ENCODE peak calls at places on chromosome 21, in five cellular contexts. One of them, this sample, is unnamed. For H3K27me3, the result is how much of the 10 kb centered on the place peaks cover.

GRCh38 chr21:45862544-45863207 is 118.9 kb upstream of the COL6A1 start:
- DNase-seq in ovary: no peak
- DNase-seq in adipocyte: no peak
- DNase-seq in ascending aorta: no peak
- DNase-seq in upper lobe of left lung: no peak
- DNase-seq in this sample: no peak

GRCh38 chr21:27300770-27301169 is 333.9 kb upstream of the ADAMTS5 start:
- DNase-seq in ovary: no peak
- DNase-seq in adipocyte: peak
- DNase-seq in ascending aorta: no peak
- DNase-seq in upper lobe of left lung: no peak
- DNase-seq in this sample: no peak

GRCh38 chr21:38913120-38913975 is 107.6 kb downstream of the ETS2 start:
- DNase-seq in ovary: peak
- DNase-seq in adipocyte: peak
- DNase-seq in ascending aorta: peak
- DNase-seq in upper lobe of left lung: peak
- DNase-seq in this sample: peak

GRCh38 chr21:16305686-16306085 is 575.9 kb downstream of the USP25 start:
- DNase-seq in ovary: peak
- DNase-seq in adipocyte: no peak
- DNase-seq in ascending aorta: no peak
- DNase-seq in upper lobe of left lung: no peak
- DNase-seq in this sample: no peak

GRCh38 chr21:44253832-44254700 is 7.6 kb downstream of the DNMT3L start:
- DNase-seq in ovary: peak
- DNase-seq in adipocyte: no peak
- DNase-seq in ascending aorta: peak
- DNase-seq in upper lobe of left lung: no peak
- DNase-seq in this sample: no peak

GRCh38 chr21:26093094-26093493 is 77.5 kb downstream of the APP start:
- DNase-seq in ovary: no peak
- DNase-seq in adipocyte: no peak
- DNase-seq in ascending aorta: no peak
- DNase-seq in upper lobe of left lung: no peak
- DNase-seq in this sample: no peak

GRCh38 chr21:32569261-32570230 is 15.8 kb downstream of the TCP10L start:
- DNase-seq in ovary: peak
- DNase-seq in adipocyte: peak
- DNase-seq in ascending aorta: peak
- DNase-seq in upper lobe of left lung: peak
- DNase-seq in this sample: no peak

GRCh38 chr21:25513810-25514209 is 93.5 kb downstream of the MRPL39 start:
- DNase-seq in ovary: no peak
- DNase-seq in adipocyte: no peak
- DNase-seq in ascending aorta: no peak
- DNase-seq in upper lobe of left lung: no peak
- DNase-seq in this sample: no peak

GRCh38 chr21:42661688-42662429 is 8.4 kb downstream of the PDE9A start:
- DNase-seq in ovary: no peak
- DNase-seq in adipocyte: no peak
- DNase-seq in ascending aorta: no peak
- DNase-seq in upper lobe of left lung: no peak
- DNase-seq in this sample: no peak

GRCh38 chr21:42659416-42660117 is 6.1 kb downstream of the PDE9A start:
- DNase-seq in ovary: no peak
- DNase-seq in adipocyte: no peak
- DNase-seq in ascending aorta: no peak
- DNase-seq in upper lobe of left lung: no peak
- DNase-seq in this sample: no peak

GRCh38 chr21:42657676-42658319 is 4.4 kb downstream of the PDE9A start:
- DNase-seq in ovary: no peak
- DNase-seq in adipocyte: no peak
- DNase-seq in ascending aorta: no peak
- DNase-seq in upper lobe of left lung: no peak
- DNase-seq in this sample: no peak

GRCh38 chr21:42658320-42659105 is 5.1 kb downstream of the PDE9A start:
- DNase-seq in ovary: no peak
- DNase-seq in adipocyte: no peak
- DNase-seq in ascending aorta: no peak
- DNase-seq in upper lobe of left lung: no peak
- DNase-seq in this sample: no peak

DNA sequence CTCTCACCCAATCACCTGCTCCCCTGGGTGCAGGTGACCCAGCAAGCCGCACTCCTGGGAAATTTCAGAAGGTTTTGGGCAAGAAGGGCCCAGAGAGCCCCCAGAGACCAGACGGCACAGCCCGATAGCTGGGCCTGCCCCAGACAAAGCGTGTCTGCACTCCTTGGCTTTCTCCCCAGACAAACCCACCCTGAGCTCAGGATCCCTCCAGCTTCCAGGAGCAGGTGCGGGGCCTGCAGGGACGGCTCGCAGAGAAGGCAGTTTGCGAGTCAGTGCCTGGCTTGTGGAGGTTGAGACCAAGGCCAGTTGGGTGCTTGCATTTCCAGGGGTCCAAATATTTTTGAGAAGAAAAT is 6.7 kb downstream of the PDE9A start:
- DNase-seq in ovary: no peak
- DNase-seq in adipocyte: no peak
- DNase-seq in ascending aorta: no peak
- DNase-seq in upper lobe of left lung: no peak
- DNase-seq in this sample: no peak
- H3K27me3 ChIP-seq in ovary: under half
- H3K27me3 ChIP-seq in adipocyte: half or more
- H3K27me3 ChIP-seq in ascending aorta: under half
- H3K27me3 ChIP-seq in upper lobe of left lung: under half
- H3K27me3 ChIP-seq in this sample: under half

DNA sequence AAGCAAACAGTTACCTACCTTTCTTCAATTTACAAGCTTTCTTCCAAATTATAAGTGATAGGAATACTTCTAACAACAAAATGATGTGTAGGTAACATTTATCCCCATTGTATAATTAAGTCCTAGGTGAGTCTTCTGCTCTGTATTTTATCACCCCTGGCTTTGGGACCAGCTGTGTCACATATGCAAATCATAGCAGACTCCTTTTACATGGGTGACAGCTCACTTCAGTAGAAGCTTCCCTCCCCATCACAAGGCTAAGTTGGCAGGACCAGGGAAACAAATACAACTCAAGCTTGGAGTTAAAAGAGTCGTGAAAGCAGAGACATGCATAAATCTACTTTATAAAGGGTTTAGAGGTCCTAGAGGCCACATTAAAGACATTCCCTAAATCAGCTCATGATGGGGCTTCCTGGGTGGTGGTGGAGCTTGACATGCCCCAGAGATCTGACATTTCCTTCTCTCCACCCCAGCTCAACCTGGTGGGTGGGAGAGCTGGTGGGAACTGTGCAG is 121.2 kb upstream of the RUNX1 start:
- DNase-seq in ovary: no peak
- DNase-seq in adipocyte: no peak
- DNase-seq in ascending aorta: no peak
- DNase-seq in upper lobe of left lung: no peak
- DNase-seq in this sample: no peak
- H3K27me3 ChIP-seq in ovary: under half
- H3K27me3 ChIP-seq in adipocyte: under half
- H3K27me3 ChIP-seq in ascending aorta: under half
- H3K27me3 ChIP-seq in upper lobe of left lung: under half
- H3K27me3 ChIP-seq in this sample: under half

DNA sequence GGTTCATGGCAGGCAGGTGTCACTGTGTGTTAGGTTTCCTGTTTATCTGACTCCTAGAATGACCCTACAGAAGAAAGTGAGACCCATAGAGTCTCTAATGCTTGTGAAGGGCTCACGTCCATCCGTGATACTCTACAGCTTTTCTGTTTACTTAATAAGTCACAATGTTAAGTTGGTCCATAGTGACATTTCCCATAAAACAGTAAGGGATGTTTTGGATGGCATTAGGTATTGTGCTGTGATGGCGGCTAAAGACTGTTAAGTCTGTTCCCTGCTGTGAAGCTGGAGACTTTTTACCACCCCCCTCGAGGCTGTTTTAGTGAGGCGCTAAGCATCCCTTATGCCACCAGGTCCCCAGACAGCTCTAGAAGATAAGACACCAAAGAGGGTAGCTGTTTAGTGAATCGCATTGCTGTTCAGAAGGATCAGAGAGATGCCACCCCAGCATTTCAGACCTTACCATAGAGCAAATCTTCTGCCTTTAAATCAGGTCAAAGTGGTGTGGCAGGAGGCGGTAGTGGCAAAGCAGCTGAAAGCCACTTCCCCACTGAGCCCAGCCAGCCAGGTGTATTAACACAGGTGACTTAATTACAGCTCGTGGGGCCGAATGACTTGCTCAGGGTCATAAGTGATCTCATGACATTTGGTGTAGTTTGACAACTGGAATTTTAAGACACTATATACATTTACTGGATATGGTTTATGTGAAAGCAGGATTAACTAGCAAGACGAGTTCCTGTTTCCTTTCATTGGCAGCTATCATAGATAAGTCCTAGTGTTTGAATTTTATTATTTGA is 25.0 kb downstream of the SLC37A1 start:
- DNase-seq in ovary: no peak
- DNase-seq in adipocyte: no peak
- DNase-seq in ascending aorta: no peak
- DNase-seq in upper lobe of left lung: peak
- DNase-seq in this sample: no peak
- H3K27me3 ChIP-seq in ovary: under half
- H3K27me3 ChIP-seq in adipocyte: under half
- H3K27me3 ChIP-seq in ascending aorta: under half
- H3K27me3 ChIP-seq in upper lobe of left lung: under half
- H3K27me3 ChIP-seq in this sample: under half

DNA sequence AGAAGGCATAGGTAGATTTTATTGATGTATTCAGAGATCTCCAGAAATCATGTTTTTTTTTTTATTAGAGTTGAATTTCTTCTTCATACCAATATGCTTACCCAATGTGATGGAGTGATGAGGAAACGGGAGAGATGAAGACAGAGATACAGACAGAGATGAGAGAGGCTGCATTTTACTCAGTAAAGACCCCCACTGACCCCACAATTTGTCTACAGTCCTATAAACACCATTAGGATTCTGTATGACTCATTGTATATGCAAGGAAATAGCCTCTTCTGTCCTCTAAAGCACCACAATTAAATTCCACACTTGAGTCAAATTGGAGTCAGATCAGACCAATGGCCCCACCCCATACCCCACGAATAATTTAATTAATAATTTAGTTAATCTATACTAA is 44.0 kb downstream of the RUNX1 start:
- DNase-seq in ovary: no peak
- DNase-seq in adipocyte: no peak
- DNase-seq in ascending aorta: no peak
- DNase-seq in upper lobe of left lung: no peak
- DNase-seq in this sample: no peak
- H3K27me3 ChIP-seq in ovary: under half
- H3K27me3 ChIP-seq in adipocyte: under half
- H3K27me3 ChIP-seq in ascending aorta: under half
- H3K27me3 ChIP-seq in upper lobe of left lung: under half
- H3K27me3 ChIP-seq in this sample: under half

GRCh38 chr21:34669149-34669879 is 520 bp downstream of the CLIC6 start:
- DNase-seq in ovary: peak
- DNase-seq in adipocyte: peak
- DNase-seq in ascending aorta: no peak
- DNase-seq in upper lobe of left lung: peak
- DNase-seq in this sample: no peak

GRCh38 chr21:34668803-34669148 is at the start of gene CLIC6:
- DNase-seq in ovary: no peak
- DNase-seq in adipocyte: no peak
- DNase-seq in ascending aorta: no peak
- DNase-seq in upper lobe of left lung: peak
- DNase-seq in this sample: no peak

GRCh38 chr21:34670220-34670961 is 1.6 kb downstream of the CLIC6 start:
- DNase-seq in ovary: peak
- DNase-seq in adipocyte: no peak
- DNase-seq in ascending aorta: no peak
- DNase-seq in upper lobe of left lung: no peak
- DNase-seq in this sample: no peak

GRCh38 chr21:34670962-34671348 is 2.2 kb downstream of the CLIC6 start:
- DNase-seq in ovary: no peak
- DNase-seq in adipocyte: no peak
- DNase-seq in ascending aorta: no peak
- DNase-seq in upper lobe of left lung: no peak
- DNase-seq in this sample: no peak

DNA sequence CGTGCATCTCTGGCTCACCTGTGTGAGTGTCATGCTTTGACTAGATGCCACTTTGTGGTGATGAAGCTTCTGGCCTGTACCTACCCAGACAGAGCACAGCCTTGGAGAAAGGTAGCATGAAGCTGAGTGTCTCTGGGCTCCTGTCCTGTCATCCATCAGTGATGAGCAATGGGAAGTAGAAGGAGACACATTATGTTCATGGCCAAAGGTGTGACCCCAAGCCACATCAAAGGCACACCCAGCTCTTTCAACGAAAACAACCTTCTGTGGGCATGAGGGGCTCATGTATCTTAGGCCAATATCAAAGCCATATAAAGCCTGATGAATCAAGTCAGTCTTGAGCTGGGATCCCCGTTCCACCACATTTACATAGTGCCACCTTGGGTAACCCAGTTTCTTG is 1.0 kb upstream of the CLIC6 start:
- DNase-seq in ovary: no peak
- DNase-seq in adipocyte: no peak
- DNase-seq in ascending aorta: no peak
- DNase-seq in upper lobe of left lung: no peak
- DNase-seq in this sample: no peak
- H3K27me3 ChIP-seq in ovary: under half
- H3K27me3 ChIP-seq in adipocyte: under half
- H3K27me3 ChIP-seq in ascending aorta: under half
- H3K27me3 ChIP-seq in upper lobe of left lung: under half
- H3K27me3 ChIP-seq in this sample: half or more

This sample was measured in esophagus muscularis mucosa.